ENCODE peak calls at places on chromosomes 2 and 18, in nine cellular contexts. P is cardiac muscle cell, N is psoas muscle, G is PC-3, D is K562, Y is RWPE1, X is HCT116, C is left ventricle myocardium inferior, M is dorsolateral prefrontal cortex. Z is an unnamed sample.

GRCh38 chr2:112187805-112188596 is 49.8 kb downstream of the FBLN7 start:
- DNase-seq in C (no peak), N (no peak), P (peak; percentile 18), D (peak; percentile 51), G (peak; percentile 71), X (peak; percentile 13), M (no peak), Y (peak; percentile 55), Z (no peak)

GRCh38 chr2:225192869-225193268 is 150.6 kb upstream of the DOCK10 start:
- DNase-seq in P (peak; percentile 2), M (no peak), X (no peak), C (no peak), Y (no peak), D (no peak), N (no peak), G (peak; percentile 58), Z (no peak)

GRCh38 chr2:1780693-1781092 is 36.4 kb upstream of the PXDN start:
- DNase-seq in Y (no peak), M (peak; percentile 1), C (no peak), D (no peak), N (no peak), G (no peak), P (no peak), X (no peak), Z (no peak)

GRCh38 chr2:85797959-85798358 is 44.2 kb downstream of the ATOH8 start:
- DNase-seq in G (peak; percentile 44), M (no peak), D (peak; percentile 44), P (peak; percentile 73), Y (no peak), N (no peak), C (no peak), X (no peak), Z (peak; percentile 72)

GRCh38 chr2:503288-503999 is 173.8 kb downstream of the TMEM18 start:
- DNase-seq in N (no peak), M (no peak), X (no peak), D (no peak), P (no peak), C (no peak), G (no peak), Y (no peak), Z (no peak)

GRCh38 chr2:101518470-101519172 is 43.7 kb upstream of the RFX8 start:
- DNase-seq in Y (peak; percentile 62), P (peak; percentile 67), G (peak; percentile 94), M (peak; percentile 70), C (peak; percentile 35), X (peak; percentile 40), N (peak; percentile 33), D (peak; percentile 36), Z (peak; percentile 59)

GRCh38 chr2:231662028-231662810 is 46.1 kb upstream of the PTMA start:
- DNase-seq in C (peak; percentile 96), Y (peak; percentile 90), N (peak; percentile 97), P (peak; percentile 99), G (peak; percentile 97), X (peak; percentile 97), D (peak; percentile 72), M (peak; percentile 94), Z (peak; percentile 38)

GRCh38 chr2:17584689-17585088 is 44.2 kb downstream of the VSNL1 start:
- DNase-seq in Y (no peak), G (no peak), X (no peak), D (no peak), M (no peak), N (no peak), C (no peak), P (no peak), Z (no peak)

GRCh38 chr2:111944536-111945210 is 46.3 kb downstream of the MERTK start:
- DNase-seq in G (no peak), Y (no peak), M (no peak), P (no peak), X (no peak), C (no peak), N (no peak), D (no peak), Z (no peak)

GRCh38 chr18:23332356-23332755 is 120.7 kb upstream of the RIOK3 start:
- DNase-seq in D (no peak), X (no peak), G (no peak), P (no peak), C (no peak), Y (no peak), M (no peak), N (no peak), Z (no peak)

GRCh38 chr2:39547811-39548719 is 111.0 kb upstream of the MAP4K3 start:
- DNase-seq in M (no peak), P (peak; percentile 8), N (no peak), G (peak; percentile 55), Y (peak; percentile 51), X (no peak), D (no peak), C (no peak), Z (no peak)

GRCh38 chr2:39546937-39547336 is 109.9 kb upstream of the MAP4K3 start:
- DNase-seq in M (no peak), N (no peak), D (no peak), G (peak; percentile 55), P (no peak), C (no peak), X (no peak), Y (no peak), Z (no peak)

GRCh38 chr2:39548971-39549370 is 111.9 kb upstream of the MAP4K3 start:
- DNase-seq in M (no peak), Y (no peak), G (no peak), C (no peak), X (no peak), D (no peak), N (no peak), P (no peak), Z (no peak)

GRCh38 chr2:39549718-39550464 is 112.8 kb upstream of the MAP4K3 start:
- DNase-seq in P (no peak), X (no peak), Y (no peak), N (no peak), G (no peak), D (no peak), C (no peak), M (no peak), Z (no peak)

GRCh38 chr2:39550701-39551285 is 113.7 kb upstream of the MAP4K3 start:
- DNase-seq in G (peak; percentile 62), Y (no peak), P (peak; percentile 45), N (no peak), M (no peak), D (no peak), X (no peak), C (no peak), Z (no peak)
- H3K27ac ChIP-seq in G (peak overlapping the region; percentile 57), Y (no peak overlapping the region), P (no peak overlapping the region), N (no peak overlapping the region), M (no peak overlapping the region), D (no peak overlapping the region), X (no peak overlapping the region), C (peak overlapping the region; percentile 51), Z (no peak overlapping the region)

GRCh38 chr2:16406497-16406896 is 259.1 kb downstream of the CYRIA start:
- DNase-seq in D (no peak), M (no peak), X (no peak), C (no peak), P (no peak), Y (no peak), N (no peak), G (no peak), Z (no peak)
- H3K27ac ChIP-seq in D (no peak overlapping the region), M (no peak overlapping the region), X (no peak overlapping the region), C (peak overlapping the region; percentile 69), P (peak overlapping the region; percentile 94), Y (no peak overlapping the region), N (no peak overlapping the region), G (no peak overlapping the region), Z (no peak overlapping the region)

GRCh38 chr2:43169091-43169936 is 57.1 kb downstream of the ZFP36L2 start:
- DNase-seq in M (no peak), D (peak; percentile 29), P (no peak), Y (peak; percentile 68), C (no peak), G (peak; percentile 70), N (no peak), X (no peak), Z (no peak)

GRCh38 chr2:43169987-43170732 is 56.2 kb downstream of the ZFP36L2 start:
- DNase-seq in D (peak; percentile 79), C (no peak), M (no peak), Y (no peak), G (no peak), P (no peak), N (no peak), X (no peak), Z (peak; percentile 69)

GRCh38 chr2:43170733-43171101 is 55.7 kb downstream of the ZFP36L2 start:
- DNase-seq in C (no peak), G (no peak), Y (no peak), P (no peak), X (no peak), M (no peak), N (no peak), D (no peak), Z (no peak)

GRCh38 chr2:43165378-43166025 is 60.9 kb downstream of the ZFP36L2 start:
- DNase-seq in Y (no peak), X (no peak), N (no peak), G (no peak), D (no peak), M (no peak), P (no peak), C (no peak), Z (no peak)

DNA sequence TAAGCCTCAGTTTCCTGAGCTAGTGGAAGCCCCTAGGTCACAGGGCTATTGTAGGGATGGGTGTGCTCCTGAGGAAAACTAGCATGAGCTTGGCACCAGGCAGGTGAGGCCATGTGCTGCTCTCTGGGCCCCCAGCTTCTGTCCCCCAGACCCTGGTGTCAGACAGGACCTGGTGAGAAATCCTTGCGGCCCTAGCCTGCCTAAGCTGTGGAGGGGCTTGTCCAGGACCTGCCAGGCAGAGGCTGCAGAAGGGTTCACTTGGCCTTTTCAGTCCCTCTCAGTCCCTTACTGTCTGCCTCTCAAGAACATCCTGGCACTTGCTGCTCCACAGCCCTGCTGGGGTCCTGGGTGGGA is 58.4 kb downstream of the ZFP36L2 start:
- DNase-seq in P (no peak), G (no peak), C (no peak), D (no peak), M (no peak), X (no peak), N (no peak), Y (no peak), Z (no peak)
- H3K27ac ChIP-seq in P (peak overlapping the region; percentile 30), G (peak overlapping the region; percentile 98), C (peak overlapping the region; percentile 40), D (no peak overlapping the region), M (no peak overlapping the region), X (no peak overlapping the region), N (no peak overlapping the region), Y (peak overlapping the region; percentile 96), Z (no peak overlapping the region)

DNA sequence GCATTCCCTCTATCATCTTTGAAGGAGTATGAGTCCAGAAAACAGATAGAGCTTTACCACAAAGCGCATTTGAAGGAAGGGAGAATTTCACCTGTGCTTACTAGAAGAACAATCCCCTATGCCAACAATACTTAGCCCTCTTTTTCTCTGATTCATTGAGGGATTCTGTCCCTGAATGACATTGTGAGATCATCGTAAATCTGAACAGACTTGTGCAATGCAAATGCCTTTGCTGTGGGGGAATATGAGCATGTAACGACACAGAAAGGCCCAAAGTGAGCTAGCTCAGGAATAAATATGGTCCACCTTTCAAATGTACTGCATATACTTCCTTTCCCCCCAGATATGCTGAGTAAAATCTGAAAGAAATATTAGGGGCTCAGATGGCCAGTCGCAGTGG is 67.6 kb downstream of the SCN1A start:
- DNase-seq in G (no peak), P (peak; percentile 20), M (no peak), N (no peak), C (no peak), Y (no peak), X (no peak), D (no peak), Z (no peak)
- H3K27ac ChIP-seq in G (no peak overlapping the region), P (no peak overlapping the region), M (no peak overlapping the region), N (no peak overlapping the region), C (no peak overlapping the region), Y (no peak overlapping the region), X (no peak overlapping the region), D (no peak overlapping the region), Z (no peak overlapping the region)

Z was measured in SK-N-SH.